ENCODE peak calls at places on chromosomes 5 and 9, in eight cellular contexts. W, Z, Q, D, U, C, S and T are unnamed samples.

GRCh38 chr5:54832066-54832465 is 153.3 kb downstream of the ESM1 start:
- DNase-seq in W (no peak), Z (no peak), Q (no peak), D (no peak), U (no peak), C (no peak), S (no peak), T (no peak)

GRCh38 chr5:72498284-72498683 is 8.9 kb downstream of the ZNF366 start:
- DNase-seq in W (no peak), Z (peak; percentile 67), Q (no peak), D (no peak), U (no peak), C (no peak), S (no peak), T (no peak)

GRCh38 chr5:151092750-151093149 is 11.9 kb upstream of the TNIP1 start:
- DNase-seq in W (no peak), Z (no peak), Q (no peak), D (no peak), U (no peak), C (no peak), S (no peak), T (peak; percentile 74)

GRCh38 chr5:103472820-103473219 is 89.8 kb downstream of the NUDT12 start:
- DNase-seq in W (no peak), Z (no peak), Q (no peak), D (no peak), U (no peak), C (no peak), S (peak; percentile 34), T (no peak)

GRCh38 chr9:37787059-37787458 is 2.2 kb upstream of the EXOSC3 start:
- DNase-seq in W (no peak), Z (no peak), Q (peak; percentile 81), D (no peak), U (no peak), C (peak; percentile 75), S (no peak), T (no peak)

GRCh38 chr5:176621661-176622079 is 8.7 kb downstream of the SNCB start:
- DNase-seq in W (no peak), Z (no peak), Q (no peak), D (peak; percentile 61), U (no peak), C (no peak), S (peak; percentile 40), T (no peak)

GRCh38 chr9:88814521-88815101 is 176.7 kb upstream of the S1PR3 start:
- DNase-seq in W (no peak), Z (no peak), Q (no peak), D (peak; percentile 68), U (no peak), C (no peak), S (no peak), T (no peak)

GRCh38 chr5:135426102-135427082 is 20.8 kb downstream of the DCANP1 start:
- DNase-seq in W (peak; percentile 65), Z (peak; percentile 57), Q (no peak), D (peak; percentile 69), U (no peak), C (no peak), S (peak; percentile 73), T (no peak)

GRCh38 chr9:98908897-98909634 is 34.6 kb upstream of the COL15A1 start:
- DNase-seq in W (no peak), Z (no peak), Q (no peak), D (no peak), U (no peak), C (no peak), S (no peak), T (no peak)

GRCh38 chr5:139481122-139481533 is 1.4 kb downstream of the STING1 start:
- DNase-seq in W (no peak), Z (peak; percentile 10), Q (peak; percentile 78), D (peak; percentile 11), U (peak; percentile 42), C (peak; percentile 81), S (peak; percentile 71), T (peak; percentile 72)

GRCh38 chr9:76912631-76913275 is 6.8 kb upstream of the PRUNE2 start:
- DNase-seq in W (peak; percentile 7), Z (no peak), Q (no peak), D (no peak), U (no peak), C (no peak), S (peak; percentile 2), T (no peak)

GRCh38 chr5:181191526-181192336 is 13.3 kb downstream of the TRIM7 start:
- DNase-seq in W (peak; percentile 89), Z (peak; percentile 97), Q (peak; percentile 98), D (peak; percentile 95), U (peak; percentile 94), C (peak; percentile 100), S (peak; percentile 96), T (peak; percentile 97)

GRCh38 chr5:10351199-10351881 is 2.2 kb upstream of the MARCHF6 start:
- DNase-seq in W (no peak), Z (peak; percentile 40), Q (no peak), D (no peak), U (no peak), C (no peak), S (peak; percentile 89), T (no peak)

GRCh38 chr5:178274826-178275537 is 42.4 kb upstream of the PHYKPL start:
- DNase-seq in W (no peak), Z (no peak), Q (no peak), D (no peak), U (no peak), C (peak; percentile 63), S (no peak), T (no peak)

GRCh38 chr5:173420108-173420507 is 91.9 kb upstream of the STC2 start:
- DNase-seq in W (no peak), Z (no peak), Q (no peak), D (peak; percentile 39), U (peak; percentile 63), C (no peak), S (no peak), T (peak; percentile 82)

GRCh38 chr9:33139421-33140228 is 27.5 kb downstream of the B4GALT1 start:
- DNase-seq in W (no peak), Z (no peak), Q (peak; percentile 82), D (no peak), U (no peak), C (peak; percentile 87), S (peak; percentile 57), T (peak; percentile 93)

GRCh38 chr5:72509401-72509800 is 2.2 kb upstream of the ZNF366 start:
- DNase-seq in W (no peak), Z (no peak), Q (peak; percentile 78), D (no peak), U (no peak), C (no peak), S (no peak), T (peak; percentile 67)

GRCh38 chr9:128912270-128912853 is 8.4 kb upstream of the PHYHD1 start:
- DNase-seq in W (peak; percentile 43), Z (peak; percentile 82), Q (no peak), D (no peak), U (no peak), C (peak; percentile 55), S (no peak), T (no peak)

GRCh38 chr9:72363908-72364678 is 915 bp downstream of the ZFAND5 start:
- DNase-seq in W (no peak), Z (peak; percentile 73), Q (peak; percentile 95), D (peak; percentile 82), U (peak; percentile 42), C (peak; percentile 92), S (peak; percentile 56), T (peak; percentile 85)

GRCh38 chr9:366620-367019 is 152.0 kb downstream of the DOCK8 start:
- DNase-seq in W (no peak), Z (no peak), Q (no peak), D (no peak), U (no peak), C (no peak), S (peak; percentile 9), T (no peak)

GRCh38 chr9:88007291-88007650 is 32.9 kb upstream of the CDK20 start:
- DNase-seq in W (no peak), Z (no peak), Q (no peak), D (no peak), U (no peak), C (no peak), S (no peak), T (no peak)

GRCh38 chr5:116273458-116274242 is 188.8 kb downstream of the COMMD10 start:
- DNase-seq in W (no peak), Z (no peak), Q (no peak), D (no peak), U (no peak), C (no peak), S (no peak), T (no peak)

GRCh38 chr5:598564-598890 is 13.6 kb upstream of the CEP72 start:
- DNase-seq in W (no peak), Z (no peak), Q (peak; percentile 38), D (no peak), U (no peak), C (no peak), S (no peak), T (peak; percentile 13)

GRCh38 chr5:36060516-36060885 is 6.2 kb downstream of the UGT3A2 start:
- DNase-seq in W (peak; percentile 16), Z (no peak), Q (no peak), D (no peak), U (no peak), C (no peak), S (peak; percentile 22), T (no peak)
- TF ChIP-seq CTCF in W (peak; percentile 60), Z (no peak), Q (no peak), D (peak; percentile 38), U (no peak), C (no peak), S (peak; percentile 49), T (no peak)

GRCh38 chr5:132408456-132408855 is 38.9 kb downstream of the SLC22A5 start:
- DNase-seq in W (no peak), Z (no peak), Q (no peak), D (no peak), U (no peak), C (no peak), S (no peak), T (no peak)

GRCh38 chr5:132411382-132411925 is 41.9 kb downstream of the SLC22A5 start:
- DNase-seq in W (no peak), Z (no peak), Q (peak; percentile 82), D (no peak), U (peak; percentile 41), C (no peak), S (no peak), T (no peak)

GRCh38 chr5:132408965-132409364 is 39.5 kb downstream of the SLC22A5 start:
- DNase-seq in W (no peak), Z (no peak), Q (no peak), D (no peak), U (no peak), C (no peak), S (no peak), T (no peak)

GRCh38 chr5:132407970-132408369 is 38.5 kb downstream of the SLC22A5 start:
- DNase-seq in W (no peak), Z (no peak), Q (no peak), D (no peak), U (no peak), C (no peak), S (no peak), T (no peak)

GRCh38 chr5:132410451-132411381 is 41.2 kb downstream of the SLC22A5 start:
- DNase-seq in W (no peak), Z (peak; percentile 79), Q (peak; percentile 97), D (peak; percentile 95), U (peak; percentile 64), C (peak; percentile 96), S (peak; percentile 88), T (peak; percentile 94)
- TF ChIP-seq POLR2AphosphoS5 in W (peak; percentile 58), Z (peak; percentile 58), Q (peak; percentile 97), D (peak; percentile 27), U (no peak), C (peak; percentile 65), S (peak; percentile 53), T (peak; percentile 81)

GRCh38 chr5:143311428-143311827 is 92.1 kb downstream of the NR3C1 start:
- DNase-seq in W (no peak), Z (peak; percentile 83), Q (no peak), D (no peak), U (no peak), C (no peak), S (no peak), T (no peak)
- H3K4me1 ChIP-seq in W (no peaks in the 10 kb centered on the region), Z (peaks cover 52% of the 10 kb centered on the region), Q (no peaks in the 10 kb centered on the region), D (peaks cover 2% of the 10 kb centered on the region), U (no peaks in the 10 kb centered on the region), C (peaks cover 8% of the 10 kb centered on the region), S (no peaks in the 10 kb centered on the region), T (peaks cover 35% of the 10 kb centered on the region)

GRCh38 chr9:1726993-1727759 is 288.0 kb upstream of the SMARCA2 start:
- DNase-seq in W (no peak), Z (no peak), Q (no peak), D (peak; percentile 16), U (no peak), C (no peak), S (no peak), T (no peak)
- TF ChIP-seq CTCF in W (no peak), Z (no peak), Q (no peak), D (no peak), U (peak; percentile 8), C (no peak), S (no peak), T (no peak)